ENCODE peak calls at places on chromosomes 13 and 19, in five cellular contexts. One of them, this sample, is unnamed.

GRCh38 chr13:31968473-31968872 is 63.1 kb upstream of the FRY start:
- DNase-seq in T-helper 1 cell: no peak
- DNase-seq in NCI-H1930: no peak
- DNase-seq in CD4-positive, alpha-beta T cell: no peak
- DNase-seq in anterior cingulate cortex: no peak
- DNase-seq in this sample: no peak

GRCh38 chr13:44989071-44989889 is at the start of the genes GPALPP1 and NUFIP1:
- DNase-seq in T-helper 1 cell: peak; percentile 83
- DNase-seq in NCI-H1930: peak; percentile 88
- DNase-seq in CD4-positive, alpha-beta T cell: peak; percentile 92
- DNase-seq in anterior cingulate cortex: peak; percentile 85
- DNase-seq in this sample: peak; percentile 76

GRCh38 chr19:45113628-45114027 is 20.6 kb downstream of the PPP1R37 start:
- DNase-seq in T-helper 1 cell: no peak
- DNase-seq in NCI-H1930: peak; percentile 32
- DNase-seq in CD4-positive, alpha-beta T cell: no peak
- DNase-seq in anterior cingulate cortex: no peak
- DNase-seq in this sample: peak; percentile 93

GRCh38 chr13:109567315-109567714 is 219.1 kb downstream of the IRS2 start:
- DNase-seq in T-helper 1 cell: no peak
- DNase-seq in NCI-H1930: no peak
- DNase-seq in CD4-positive, alpha-beta T cell: no peak
- DNase-seq in anterior cingulate cortex: no peak
- DNase-seq in this sample: no peak

GRCh38 chr19:42130254-42130573 is 2.0 kb downstream of the POU2F2 start:
- DNase-seq in T-helper 1 cell: no peak
- DNase-seq in NCI-H1930: no peak
- DNase-seq in CD4-positive, alpha-beta T cell: no peak
- DNase-seq in anterior cingulate cortex: no peak
- DNase-seq in this sample: no peak

GRCh38 chr19:18197941-18198340 is 4.9 kb downstream of the MPV17L2 start:
- DNase-seq in T-helper 1 cell: no peak
- DNase-seq in NCI-H1930: no peak
- DNase-seq in CD4-positive, alpha-beta T cell: no peak
- DNase-seq in anterior cingulate cortex: no peak
- DNase-seq in this sample: no peak

GRCh38 chr19:2507109-2507508 is 31.2 kb downstream of the GADD45B start:
- DNase-seq in T-helper 1 cell: no peak
- DNase-seq in NCI-H1930: peak; percentile 56
- DNase-seq in CD4-positive, alpha-beta T cell: peak; percentile 13
- DNase-seq in anterior cingulate cortex: no peak
- DNase-seq in this sample: peak; percentile 89

GRCh38 chr19:789473-790052 is 7.7 kb upstream of the PTBP1 start:
- DNase-seq in T-helper 1 cell: no peak
- DNase-seq in NCI-H1930: no peak
- DNase-seq in CD4-positive, alpha-beta T cell: no peak
- DNase-seq in anterior cingulate cortex: no peak
- DNase-seq in this sample: no peak

GRCh38 chr13:66860868-66861447 is 369.2 kb downstream of the PCDH9 start:
- DNase-seq in T-helper 1 cell: no peak
- DNase-seq in NCI-H1930: no peak
- DNase-seq in CD4-positive, alpha-beta T cell: no peak
- DNase-seq in anterior cingulate cortex: no peak
- DNase-seq in this sample: no peak

GRCh38 chr19:15421726-15422260 is 3.0 kb upstream of the AKAP8L start:
- DNase-seq in T-helper 1 cell: no peak
- DNase-seq in NCI-H1930: no peak
- DNase-seq in CD4-positive, alpha-beta T cell: no peak
- DNase-seq in anterior cingulate cortex: peak; percentile 77
- DNase-seq in this sample: no peak

GRCh38 chr19:42249149-42249750 is 5.7 kb downstream of the ERF start:
- DNase-seq in T-helper 1 cell: no peak
- DNase-seq in NCI-H1930: no peak
- DNase-seq in CD4-positive, alpha-beta T cell: no peak
- DNase-seq in anterior cingulate cortex: no peak
- DNase-seq in this sample: no peak

GRCh38 chr19:41531438-41532311 is 44.3 kb upstream of the CEACAM21 start:
- DNase-seq in T-helper 1 cell: peak; percentile 80
- DNase-seq in NCI-H1930: peak; percentile 41
- DNase-seq in CD4-positive, alpha-beta T cell: peak; percentile 77
- DNase-seq in anterior cingulate cortex: no peak
- DNase-seq in this sample: no peak

GRCh38 chr13:64429691-64430090 is 2800.4 kb downstream of the PCDH9 start:
- DNase-seq in T-helper 1 cell: no peak
- DNase-seq in NCI-H1930: no peak
- DNase-seq in CD4-positive, alpha-beta T cell: no peak
- DNase-seq in anterior cingulate cortex: no peak
- DNase-seq in this sample: no peak

GRCh38 chr19:2338055-2338615 is 9.7 kb downstream of the SPPL2B start:
- DNase-seq in T-helper 1 cell: no peak
- DNase-seq in NCI-H1930: no peak
- DNase-seq in CD4-positive, alpha-beta T cell: no peak
- DNase-seq in anterior cingulate cortex: no peak
- DNase-seq in this sample: no peak

GRCh38 chr13:61187471-61187870 is 228.2 kb downstream of the PCDH20 start:
- DNase-seq in T-helper 1 cell: no peak
- DNase-seq in NCI-H1930: no peak
- DNase-seq in CD4-positive, alpha-beta T cell: no peak
- DNase-seq in anterior cingulate cortex: no peak
- DNase-seq in this sample: no peak

GRCh38 chr19:38120471-38121030 is 103.5 kb downstream of the DPF1 start:
- DNase-seq in T-helper 1 cell: no peak
- DNase-seq in NCI-H1930: no peak
- DNase-seq in CD4-positive, alpha-beta T cell: no peak
- DNase-seq in anterior cingulate cortex: no peak
- DNase-seq in this sample: no peak

GRCh38 chr19:19227217-19227616 is 15.5 kb downstream of the NCAN start:
- DNase-seq in T-helper 1 cell: no peak
- DNase-seq in NCI-H1930: no peak
- DNase-seq in CD4-positive, alpha-beta T cell: no peak
- DNase-seq in anterior cingulate cortex: no peak
- DNase-seq in this sample: no peak

GRCh38 chr19:681029-681626 is 4.9 kb downstream of the FSTL3 start:
- DNase-seq in T-helper 1 cell: no peak
- DNase-seq in NCI-H1930: no peak
- DNase-seq in CD4-positive, alpha-beta T cell: no peak
- DNase-seq in anterior cingulate cortex: no peak
- DNase-seq in this sample: no peak

GRCh38 chr13:77544365-77544764 is 8.9 kb downstream of the SCEL start:
- DNase-seq in T-helper 1 cell: no peak
- DNase-seq in NCI-H1930: no peak
- DNase-seq in CD4-positive, alpha-beta T cell: no peak
- DNase-seq in anterior cingulate cortex: no peak
- DNase-seq in this sample: no peak